ENCODE peak calls at places on chromosome 10, in five cellular contexts. One of them, this sample, is unnamed.
A peak's percentile ranks its signal among the peaks of the same experiment; 100 is the strongest.

GRCh38 chr10:116704926-116705325 is 37.4 kb downstream of the HSPA12A start:
- DNase-seq in AG08395: no peak
- DNase-seq in GM03348: no peak
- DNase-seq in hippocampal formation: no peak
- DNase-seq in HFF-Myc: no peak
- DNase-seq in this sample: no peak

GRCh38 chr10:31299119-31299518 is 19.9 kb upstream of the ZEB1 start:
- DNase-seq in HFF-Myc: no peak
- DNase-seq in GM03348: no peak
- DNase-seq in AG08395: no peak
- DNase-seq in hippocampal formation: no peak
- DNase-seq in this sample: no peak

GRCh38 chr10:97961979-97962378 is 68.4 kb downstream of the CRTAC1 start:
- DNase-seq in GM03348: no peak
- DNase-seq in hippocampal formation: no peak
- DNase-seq in AG08395: no peak
- DNase-seq in HFF-Myc: no peak
- DNase-seq in this sample: no peak

GRCh38 chr10:33665512-33665911 is 331.0 kb upstream of the NRP1 start:
- DNase-seq in AG08395: no peak
- DNase-seq in HFF-Myc: no peak
- DNase-seq in GM03348: no peak
- DNase-seq in hippocampal formation: no peak
- DNase-seq in this sample: no peak

GRCh38 chr10:49571419-49571818 is 32.5 kb upstream of the ERCC6 start:
- DNase-seq in AG08395: no peak
- DNase-seq in GM03348: no peak
- DNase-seq in HFF-Myc: no peak
- DNase-seq in hippocampal formation: no peak
- DNase-seq in this sample: no peak

GRCh38 chr10:110430369-110431273 is 67.1 kb upstream of the DUSP5 start:
- DNase-seq in HFF-Myc: no peak
- DNase-seq in hippocampal formation: no peak
- DNase-seq in AG08395: no peak
- DNase-seq in GM03348: no peak
- DNase-seq in this sample: no peak

GRCh38 chr10:23343591-23344225 is 889 bp downstream of the C10orf67 start:
- DNase-seq in hippocampal formation: peak; percentile 33
- DNase-seq in HFF-Myc: no peak
- DNase-seq in AG08395: no peak
- DNase-seq in GM03348: peak; percentile 44
- DNase-seq in this sample: peak; percentile 94

GRCh38 chr10:72276421-72277339 is 3.0 kb downstream of the DDIT4 start:
- DNase-seq in HFF-Myc: no peak
- DNase-seq in GM03348: peak; percentile 57
- DNase-seq in hippocampal formation: no peak
- DNase-seq in AG08395: no peak
- DNase-seq in this sample: no peak

GRCh38 chr10:70562036-70562710 is 40.4 kb downstream of the PRF1 start:
- DNase-seq in AG08395: no peak
- DNase-seq in HFF-Myc: no peak
- DNase-seq in GM03348: no peak
- DNase-seq in hippocampal formation: no peak
- DNase-seq in this sample: no peak

GRCh38 chr10:131742371-131743000 is 158.3 kb upstream of the PPP2R2D start:
- DNase-seq in AG08395: no peak
- DNase-seq in hippocampal formation: no peak
- DNase-seq in GM03348: no peak
- DNase-seq in HFF-Myc: no peak
- DNase-seq in this sample: no peak

GRCh38 chr10:34962866-34963265 is 127.3 kb downstream of the CUL2 start:
- DNase-seq in hippocampal formation: no peak
- DNase-seq in AG08395: no peak
- DNase-seq in HFF-Myc: no peak
- DNase-seq in GM03348: no peak
- DNase-seq in this sample: no peak

GRCh38 chr10:128373071-128373749 is 247.0 kb upstream of the MKI67 start:
- DNase-seq in GM03348: no peak
- DNase-seq in hippocampal formation: no peak
- DNase-seq in HFF-Myc: no peak
- DNase-seq in AG08395: no peak
- DNase-seq in this sample: no peak

GRCh38 chr10:71048995-71049650 is 160.8 kb upstream of the PCBD1 start:
- DNase-seq in HFF-Myc: no peak
- DNase-seq in hippocampal formation: no peak
- DNase-seq in GM03348: no peak
- DNase-seq in AG08395: no peak
- DNase-seq in this sample: no peak

GRCh38 chr10:11430421-11431275 is 180.8 kb downstream of the USP6NL start:
- DNase-seq in GM03348: no peak
- DNase-seq in AG08395: no peak
- DNase-seq in hippocampal formation: no peak
- DNase-seq in HFF-Myc: no peak
- DNase-seq in this sample: no peak

GRCh38 chr10:98646998-98647917 is 200.5 kb upstream of the HPS1 start:
- DNase-seq in AG08395: no peak
- DNase-seq in hippocampal formation: no peak
- DNase-seq in HFF-Myc: no peak
- DNase-seq in GM03348: no peak
- DNase-seq in this sample: no peak

GRCh38 chr10:18313626-18314025 is 173.4 kb downstream of the CACNB2 start:
- DNase-seq in AG08395: no peak
- DNase-seq in GM03348: no peak
- DNase-seq in hippocampal formation: no peak
- DNase-seq in HFF-Myc: no peak
- DNase-seq in this sample: no peak

GRCh38 chr10:79206300-79207095 is 137.7 kb downstream of the ZMIZ1 start:
- DNase-seq in AG08395: no peak
- DNase-seq in GM03348: no peak
- DNase-seq in HFF-Myc: no peak
- DNase-seq in hippocampal formation: no peak
- DNase-seq in this sample: no peak

This sample was measured in head of caudate nucleus.